ENCODE peak calls at places on chromosomes 6 and 20, in seven cellular contexts. Q is fibroblast of pulmonary artery; I is lower lobe of right lung; V is pancreas; D is CD4-positive, alpha-beta memory T cell; R is choroid plexus epithelial cell; T is A549. O is an unnamed sample.

GRCh38 chr6:136647363-136647763 is 97.1 kb upstream of the MAP7 start:
- DNase-seq in Q (peak; percentile 94), I (no peak), V (no peak), D (peak; percentile 71), R (peak; percentile 98), T (no peak), O (no peak)

GRCh38 chr6:22147983-22148797 is 148.6 kb downstream of the PRL start:
- DNase-seq in Q (peak; percentile 74), I (peak; percentile 44), V (no peak), D (no peak), R (peak; percentile 90), T (no peak), O (peak; percentile 68)

GRCh38 chr6:44676826-44677433 is 289.4 kb downstream of the CDC5L start:
- DNase-seq in Q (no peak), I (no peak), V (no peak), D (no peak), R (no peak), T (no peak), O (peak; percentile 37)

GRCh38 chr20:3710703-3711417 is 1.5 kb downstream of the SIGLEC1 start:
- DNase-seq in Q (peak; percentile 51), I (peak; percentile 83), V (no peak), D (peak; percentile 57), R (peak; percentile 53), T (peak; percentile 88), O (peak; percentile 48)

GRCh38 chr6:170098428-170099170 is 192.3 kb downstream of the DLL1 start:
- DNase-seq in Q (no peak), I (no peak), V (peak; percentile 4), D (no peak), R (no peak), T (no peak), O (no peak)

GRCh38 chr20:56865055-56865454 is 235.9 kb downstream of the TFAP2C start:
- DNase-seq in Q (no peak), I (no peak), V (no peak), D (no peak), R (no peak), T (no peak), O (peak; percentile 84)

GRCh38 chr6:82616386-82617028 is 252.9 kb downstream of the TPBG start:
- DNase-seq in Q (peak; percentile 16), I (no peak), V (no peak), D (no peak), R (peak; percentile 38), T (no peak), O (peak; percentile 7)

GRCh38 chr6:28985396-28986164 is 19.5 kb downstream of the ZNF311 start:
- DNase-seq in Q (peak; percentile 99), I (peak; percentile 85), V (peak; percentile 88), D (no peak), R (peak; percentile 99), T (peak; percentile 84), O (peak; percentile 99)

GRCh38 chr6:158211273-158212055 is 43.3 kb downstream of the GTF2H5 start:
- DNase-seq in Q (peak; percentile 39), I (no peak), V (no peak), D (no peak), R (peak; percentile 33), T (no peak), O (no peak)

GRCh38 chr6:67639161-67639560 is 995.9 kb upstream of the ADGRB3 start:
- DNase-seq in Q (peak; percentile 74), I (no peak), V (no peak), D (no peak), R (peak; percentile 77), T (no peak), O (no peak)

GRCh38 chr6:170295519-170296422 is 4.9 kb upstream of the DLL1 start:
- DNase-seq in Q (no peak), I (peak; percentile 55), V (no peak), D (peak; percentile 50), R (no peak), T (no peak), O (peak; percentile 53)

GRCh38 chr6:115681978-115682775 is 378.5 kb downstream of the FRK start:
- DNase-seq in Q (no peak), I (no peak), V (no peak), D (no peak), R (no peak), T (no peak), O (no peak)

GRCh38 chr20:421685-422250 is 13.7 kb downstream of the RBCK1 start:
- DNase-seq in Q (no peak), I (no peak), V (no peak), D (no peak), R (no peak), T (no peak), O (no peak)

GRCh38 chr6:11129908-11130565 is 18.5 kb upstream of the ERVFRD-1 start:
- DNase-seq in Q (no peak), I (no peak), V (no peak), D (no peak), R (no peak), T (no peak), O (no peak)

GRCh38 chr6:40378071-40378724 is 209.0 kb downstream of the LRFN2 start:
- DNase-seq in Q (no peak), I (no peak), V (no peak), D (no peak), R (no peak), T (no peak), O (no peak)

GRCh38 chr6:130775421-130776012 is 51.7 kb upstream of the SMLR1 start:
- DNase-seq in Q (no peak), I (no peak), V (no peak), D (no peak), R (no peak), T (no peak), O (no peak)

GRCh38 chr6:5260111-5260620 is 584 bp downstream of the LYRM4 start:
- DNase-seq in Q (peak; percentile 68), I (peak; percentile 75), V (peak; percentile 70), D (peak; percentile 84), R (peak; percentile 61), T (peak; percentile 79), O (peak; percentile 86)

GRCh38 chr6:39077882-39078594 is 29.5 kb downstream of the GLP1R start:
- DNase-seq in Q (no peak), I (no peak), V (no peak), D (no peak), R (no peak), T (no peak), O (no peak)

GRCh38 chr20:8663424-8663823 is 405.5 kb upstream of the PLCB4 start:
- DNase-seq in Q (no peak), I (no peak), V (no peak), D (no peak), R (no peak), T (no peak), O (no peak)

DNA sequence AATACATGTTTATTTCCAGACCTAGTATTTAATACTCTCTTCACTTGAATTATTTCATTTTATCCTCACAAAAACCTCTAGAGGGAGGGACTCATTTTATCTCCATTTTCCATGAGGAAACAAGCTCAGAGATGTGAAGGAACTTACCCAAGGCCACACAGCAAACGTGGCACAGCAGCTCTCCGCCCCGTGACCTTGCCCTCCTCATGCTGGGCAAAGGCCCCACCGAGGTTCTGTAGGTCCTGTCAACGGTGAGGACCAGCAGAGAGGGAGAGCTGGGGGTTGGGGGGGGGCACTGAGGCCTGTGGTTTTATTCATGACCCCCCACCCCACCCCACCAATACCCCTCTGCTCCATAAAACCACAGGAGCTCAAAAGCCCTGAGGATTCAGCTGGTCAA is 40.9 kb upstream of the TLDC2 start:
- DNase-seq in Q (no peak), I (no peak), V (no peak), D (no peak), R (no peak), T (no peak), O (no peak)
- H3K4me3 ChIP-seq in Q (no peak overlapping the region), I (peak overlapping the region; percentile 23), V (peak overlapping the region; percentile 33), D (peak overlapping the region; percentile 63), R (no peak overlapping the region), T (peak overlapping the region; percentile 33), O (no peak overlapping the region)

DNA sequence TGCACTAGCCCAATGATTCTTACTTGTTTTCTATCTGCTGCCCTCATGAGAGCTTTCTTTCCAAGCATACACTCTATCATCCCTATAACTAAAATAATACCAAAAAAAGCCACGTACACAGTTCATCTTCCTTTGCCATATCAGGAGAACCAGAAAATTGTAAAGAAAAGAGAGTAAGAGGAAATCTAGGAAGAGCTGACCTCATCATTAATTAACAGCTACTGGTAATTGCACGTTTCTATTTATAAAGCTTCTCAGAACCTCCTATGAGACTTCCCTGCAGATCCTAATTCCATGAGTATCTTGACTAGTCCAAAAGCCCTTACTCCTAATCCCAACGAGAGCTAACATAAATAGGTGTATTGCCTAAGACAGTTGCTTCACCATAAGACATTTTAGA is 191.5 kb upstream of the RNF217 start:
- DNase-seq in Q (no peak), I (no peak), V (no peak), D (no peak), R (no peak), T (no peak), O (no peak)
- H3K4me3 ChIP-seq in Q (no peak overlapping the region), I (no peak overlapping the region), V (no peak overlapping the region), D (no peak overlapping the region), R (no peak overlapping the region), T (no peak overlapping the region), O (no peak overlapping the region)

DNA sequence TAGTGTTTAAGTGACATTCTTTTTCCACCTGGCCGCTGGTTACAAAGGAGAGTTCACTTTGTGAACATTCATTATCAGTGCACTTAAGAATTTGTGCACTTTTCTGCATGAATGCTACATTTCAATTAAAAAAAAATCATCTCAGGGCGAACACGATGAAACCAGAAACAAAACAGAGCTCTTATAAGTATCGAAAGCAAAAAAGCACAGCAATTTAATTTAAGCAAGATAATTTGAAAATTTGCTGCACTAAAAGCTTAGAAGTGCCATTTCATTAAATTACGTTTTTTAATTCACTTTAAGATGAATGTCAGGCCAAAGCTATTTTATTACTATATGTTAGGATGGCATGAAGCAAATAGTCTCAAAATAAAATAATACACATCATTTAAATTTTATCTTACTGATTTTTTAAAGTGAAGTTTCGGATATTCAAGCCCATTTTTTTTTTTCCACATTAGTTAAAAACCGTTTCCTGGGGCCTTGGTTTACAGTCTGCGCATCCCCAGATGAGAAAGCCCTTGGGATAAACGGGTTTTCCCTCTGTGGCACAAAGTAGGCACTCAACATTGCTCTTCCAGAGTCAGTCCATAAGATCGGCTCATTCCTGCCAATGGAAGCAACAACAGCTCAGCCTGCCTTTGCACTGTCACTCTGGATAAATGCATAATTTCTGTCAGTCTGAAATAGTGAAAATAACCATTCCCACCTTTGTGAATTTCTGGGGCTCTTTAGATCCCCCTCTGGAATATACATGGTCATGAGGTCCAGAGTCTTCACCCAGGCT is 80.1 kb downstream of the FYN start:
- DNase-seq in Q (no peak), I (no peak), V (no peak), D (no peak), R (no peak), T (no peak), O (no peak)
- H3K4me3 ChIP-seq in Q (no peak overlapping the region), I (peak overlapping the region; percentile 12), V (no peak overlapping the region), D (peak overlapping the region; percentile 42), R (no peak overlapping the region), T (no peak overlapping the region), O (no peak overlapping the region)

GRCh38 chr6:127518212-127518709 is 874 bp downstream of the MTCL3 start:
- DNase-seq in Q (no peak), I (no peak), V (no peak), D (no peak), R (no peak), T (peak; percentile 22), O (no peak)

GRCh38 chr6:127518710-127519468 is at the start of gene MTCL3:
- DNase-seq in Q (peak; percentile 58), I (no peak), V (no peak), D (no peak), R (peak; percentile 72), T (peak; percentile 76), O (peak; percentile 29)

GRCh38 chr6:127515794-127516675 is 3.1 kb downstream of the MTCL3 start:
- DNase-seq in Q (peak; percentile 64), I (peak; percentile 66), V (peak; percentile 45), D (peak; percentile 78), R (peak; percentile 75), T (no peak), O (peak; percentile 15)

GRCh38 chr6:127516676-127517273 is 2.4 kb downstream of the MTCL3 start:
- DNase-seq in Q (peak; percentile 56), I (no peak), V (no peak), D (peak; percentile 54), R (peak; percentile 75), T (peak; percentile 67), O (peak; percentile 57)

GRCh38 chr6:127517698-127518097 is 1.4 kb downstream of the MTCL3 start:
- DNase-seq in Q (no peak), I (no peak), V (no peak), D (no peak), R (no peak), T (no peak), O (no peak)
- H3K4me3 ChIP-seq in Q (peak overlapping the region; percentile 47), I (no peak overlapping the region), V (no peak overlapping the region), D (no peak overlapping the region), R (no peak overlapping the region), T (peak overlapping the region; percentile 72), O (no peak overlapping the region)